ENCODE peak calls at places on chromosomes 13 and 19, in eight cellular contexts. C, N, V, K, P, O, E and R are unnamed samples.

GRCh38 chr13:30845297-30846214 is 60.5 kb upstream of the MEDAG start:
- DNase-seq in C (no peak), N (no peak), V (no peak), K (peak), P (no peak), O (no peak), E (no peak), R (no peak)

GRCh38 chr13:30618186-30618937 is 642 bp downstream of the USPL1 start:
- DNase-seq in C (peak), N (peak), V (peak), K (peak), P (no peak), O (peak), E (no peak), R (peak)

GRCh38 chr19:58429745-58430144 is 10.2 kb downstream of the ZNF132 start:
- DNase-seq in C (no peak), N (no peak), V (no peak), K (no peak), P (no peak), O (no peak), E (no peak), R (no peak)

GRCh38 chr19:13121551-13122274 is 3.6 kb downstream of the NACC1 start:
- DNase-seq in C (no peak), N (no peak), V (no peak), K (no peak), P (no peak), O (no peak), E (no peak), R (no peak)

GRCh38 chr13:95382906-95383305 is 81.7 kb upstream of the ABCC4 start:
- DNase-seq in C (no peak), N (no peak), V (no peak), K (no peak), P (no peak), O (no peak), E (no peak), R (no peak)

GRCh38 chr13:107545946-107546502 is 669.3 kb downstream of the LIG4 start:
- DNase-seq in C (no peak), N (no peak), V (no peak), K (no peak), P (peak), O (no peak), E (peak), R (no peak)

GRCh38 chr13:75423946-75424345 is 58.0 kb downstream of the TBC1D4 start:
- DNase-seq in C (no peak), N (no peak), V (no peak), K (no peak), P (no peak), O (no peak), E (no peak), R (no peak)

GRCh38 chr19:29614046-29614445 is 8.0 kb downstream of the POP4 start:
- DNase-seq in C (no peak), N (no peak), V (no peak), K (no peak), P (no peak), O (no peak), E (no peak), R (no peak)

GRCh38 chr13:39816936-39817335 is 161.5 kb downstream of the COG6 start:
- DNase-seq in C (no peak), N (no peak), V (no peak), K (no peak), P (no peak), O (no peak), E (no peak), R (no peak)

GRCh38 chr19:49057636-49058234 is at the start of gene CGB7:
- DNase-seq in C (peak), N (no peak), V (no peak), K (peak), P (peak), O (peak), E (peak), R (peak)

GRCh38 chr13:72025836-72026235 is 158.8 kb upstream of the DACH1 start:
- DNase-seq in C (no peak), N (no peak), V (no peak), K (no peak), P (no peak), O (no peak), E (no peak), R (no peak)

GRCh38 chr19:2627319-2627829 is 75.1 kb downstream of the GNG7 start:
- DNase-seq in C (peak), N (no peak), V (no peak), K (peak), P (no peak), O (peak), E (no peak), R (no peak)